ENCODE peak calls at places on chromosomes 11 and 22, in nine cellular contexts. G is right lobe of liver; M is right cardiac atrium; U is psoas muscle; O is left lung; K is body of pancreas; L is pancreas; F is CD8-positive, alpha-beta T cell; Y is HCT116. T is an unnamed sample. For H3K27me3, the result is how much of the 10 kb centered on the place peaks cover.

GRCh38 chr11:95605271-95605940 is 184.2 kb downstream of the FAM76B start:
- ATAC-seq in G (no peak), M (no peak), U (no peak), O (peak), K (no peak), L (no peak), F (no peak), Y (no peak), T (no peak)

GRCh38 chr11:111631666-111632039 is 29.4 kb downstream of the SIK2 start:
- ATAC-seq in G (no peak), M (no peak), U (peak), O (no peak), K (no peak), L (no peak), F (no peak), Y (peak), T (no peak)

GRCh38 chr11:122998727-122999370 is 17.2 kb upstream of the BSX start:
- ATAC-seq in G (no peak), M (no peak), U (no peak), O (no peak), K (no peak), L (no peak), F (no peak), Y (no peak), T (no peak)

GRCh38 chr11:12122083-12122482 is 11.7 kb downstream of the MICAL2 start:
- ATAC-seq in G (peak), M (no peak), U (peak), O (peak), K (peak), L (peak), F (no peak), Y (peak), T (no peak)

GRCh38 chr11:34633990-34634725 is 13.3 kb downstream of the EHF start:
- ATAC-seq in G (peak), M (no peak), U (no peak), O (peak), K (peak), L (peak), F (no peak), Y (peak), T (no peak)

GRCh38 chr22:46991666-46992065 is 229.2 kb downstream of the TBC1D22A start:
- ATAC-seq in G (no peak), M (no peak), U (no peak), O (no peak), K (no peak), L (no peak), F (no peak), Y (no peak), T (no peak)

GRCh38 chr11:118258410-118258809 is 5.7 kb downstream of the MPZL2 start:
- ATAC-seq in G (no peak), M (no peak), U (no peak), O (no peak), K (no peak), L (no peak), F (no peak), Y (peak), T (no peak)

GRCh38 chr11:130829801-130830562 is 86.3 kb downstream of the SNX19 start:
- ATAC-seq in G (peak), M (peak), U (peak), O (peak), K (no peak), L (no peak), F (no peak), Y (no peak), T (peak)

GRCh38 chr11:58490827-58491226 is 17.1 kb downstream of the OR5B21 start:
- ATAC-seq in G (no peak), M (no peak), U (no peak), O (no peak), K (no peak), L (no peak), F (no peak), Y (no peak), T (no peak)

GRCh38 chr11:67665537-67666302 is 8.7 kb downstream of the ALDH3B2 start:
- ATAC-seq in G (peak), M (peak), U (no peak), O (peak), K (peak), L (peak), F (no peak), Y (peak), T (no peak)

GRCh38 chr11:114330373-114330772 is 34.2 kb downstream of the NNMT start:
- ATAC-seq in G (no peak), M (no peak), U (no peak), O (no peak), K (no peak), L (no peak), F (no peak), Y (no peak), T (no peak)

GRCh38 chr22:48254311-48254873 is 1491.9 kb downstream of the TBC1D22A start:
- ATAC-seq in G (no peak), M (no peak), U (no peak), O (peak), K (no peak), L (no peak), F (no peak), Y (no peak), T (no peak)

GRCh38 chr22:31321421-31321820 is 24.7 kb downstream of the PATZ1 start:
- ATAC-seq in G (no peak), M (no peak), U (no peak), O (peak), K (no peak), L (no peak), F (no peak), Y (no peak), T (no peak)

GRCh38 chr11:115503886-115504278 is 333 bp downstream of the CADM1 start:
- ATAC-seq in G (peak), M (peak), U (peak), O (peak), K (peak), L (peak), F (peak), Y (no peak), T (peak)

GRCh38 chr11:68934666-68935065 is 31.0 kb downstream of the IGHMBP2 start:
- ATAC-seq in G (no peak), M (no peak), U (no peak), O (no peak), K (no peak), L (no peak), F (no peak), Y (no peak), T (peak)

GRCh38 chr22:25626146-25626992 is 61.9 kb downstream of the GRK3 start:
- ATAC-seq in G (no peak), M (no peak), U (no peak), O (no peak), K (no peak), L (no peak), F (no peak), Y (no peak), T (no peak)

GRCh38 chr11:110172666-110173065 is 79.5 kb downstream of the ZC3H12C start:
- ATAC-seq in G (no peak), M (no peak), U (no peak), O (no peak), K (no peak), L (no peak), F (no peak), Y (no peak), T (no peak)

GRCh38 chr11:34180045-34180813 is 74.8 kb downstream of the NAT10 start:
- ATAC-seq in G (no peak), M (no peak), U (no peak), O (no peak), K (no peak), L (no peak), F (no peak), Y (no peak), T (no peak)

DNA sequence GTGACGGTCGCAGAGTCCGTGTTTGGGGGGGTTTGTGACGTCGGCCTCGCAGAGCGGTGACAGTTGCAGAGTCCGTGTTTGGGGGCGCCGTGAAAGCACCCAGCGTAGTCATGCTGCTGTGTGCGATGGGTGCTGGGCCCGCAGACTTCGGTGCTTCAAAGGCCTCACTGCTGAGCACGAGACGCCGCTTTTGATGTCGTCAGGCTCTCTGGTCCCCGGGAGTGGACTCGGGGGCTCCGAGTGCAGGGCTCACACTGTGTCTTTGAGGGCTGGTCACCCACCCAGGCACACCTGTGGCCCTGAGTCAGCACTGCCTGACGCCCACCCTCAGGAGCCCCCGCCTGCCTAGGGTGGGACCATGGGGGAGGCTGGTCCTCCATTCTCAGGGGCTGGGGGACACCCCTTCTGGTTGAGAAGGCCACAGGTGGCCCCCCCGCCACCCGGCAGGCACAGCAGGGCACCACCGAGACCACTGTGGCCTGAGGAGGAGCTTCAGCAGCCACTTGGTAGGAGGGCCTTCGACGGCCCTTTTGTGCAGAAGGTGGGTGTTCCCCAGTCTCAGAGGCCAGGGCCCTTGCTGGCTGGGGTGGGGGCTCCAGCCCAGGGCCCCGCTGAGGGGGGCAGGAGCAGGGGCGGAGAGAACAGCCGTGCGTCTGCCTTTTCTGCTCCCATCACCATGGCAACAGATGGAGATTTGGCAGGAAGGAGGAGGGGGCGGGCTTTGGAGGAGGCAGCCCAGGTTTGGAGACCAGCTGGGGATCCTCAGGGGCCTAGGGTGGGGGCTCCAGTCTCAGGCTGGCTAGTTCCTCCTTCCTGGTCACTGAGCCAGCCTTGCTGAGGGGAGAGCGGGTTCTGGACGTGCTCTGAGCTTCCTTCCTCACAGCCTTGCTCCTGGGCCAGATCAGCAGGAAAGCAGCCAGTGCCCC is 20.9 kb downstream of the BRSK2 start:
- ATAC-seq in G (no peak), M (no peak), U (no peak), O (no peak), K (peak), L (peak), F (no peak), Y (no peak), T (no peak)
- H3K27me3 ChIP-seq in G (under half), M (under half), U (under half), O (under half), K (under half), L (under half), F (under half), Y (under half), T (half or more)

GRCh38 chr11:132024587-132025295 is 654.3 kb downstream of the NTM start:
- ATAC-seq in G (no peak), M (peak), U (no peak), O (peak), K (no peak), L (no peak), F (no peak), Y (no peak), T (no peak)
- H3K27ac ChIP-seq in G (no peak), M (peak), U (no peak), O (no peak), K (no peak), L (no peak), F (no peak), Y (no peak), T (no peak)

GRCh38 chr11:83068573-83068972 is 3.1 kb downstream of the RAB30 start:
- ATAC-seq in G (no peak), M (no peak), U (no peak), O (no peak), K (no peak), L (no peak), F (no peak), Y (no peak), T (no peak)
- H3K4me3 ChIP-seq in G (no peak), M (no peak), U (peak), O (no peak), K (no peak), L (no peak), F (no peak), Y (no peak), T (no peak)

DNA sequence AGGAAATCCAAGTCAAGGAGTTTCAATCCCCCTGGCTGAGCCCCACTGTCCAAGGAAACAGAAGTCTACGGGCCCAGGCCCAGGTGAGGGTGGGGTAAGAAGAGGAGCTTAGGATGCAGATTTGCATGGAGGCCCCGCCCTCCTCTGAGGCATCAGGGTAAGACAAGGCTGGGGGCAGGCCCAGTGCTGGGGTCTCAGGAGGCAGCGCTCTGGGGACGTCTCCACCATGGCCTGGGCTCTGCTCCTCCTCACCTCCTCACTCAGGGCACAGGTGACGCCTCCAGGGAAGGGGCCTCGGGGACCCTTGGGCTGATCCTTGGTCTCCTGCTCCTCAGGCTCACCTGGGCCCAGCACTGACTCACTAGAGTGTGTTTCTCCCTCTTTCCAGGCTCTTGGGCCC is 31.3 kb upstream of the IGLL5 start:
- ATAC-seq in G (no peak), M (no peak), U (no peak), O (no peak), K (no peak), L (no peak), F (no peak), Y (no peak), T (no peak)
- H3K27me3 ChIP-seq in G (under half), M (under half), U (under half), O (half or more), K (under half), L (under half), F (under half), Y (under half), T (half or more)

DNA sequence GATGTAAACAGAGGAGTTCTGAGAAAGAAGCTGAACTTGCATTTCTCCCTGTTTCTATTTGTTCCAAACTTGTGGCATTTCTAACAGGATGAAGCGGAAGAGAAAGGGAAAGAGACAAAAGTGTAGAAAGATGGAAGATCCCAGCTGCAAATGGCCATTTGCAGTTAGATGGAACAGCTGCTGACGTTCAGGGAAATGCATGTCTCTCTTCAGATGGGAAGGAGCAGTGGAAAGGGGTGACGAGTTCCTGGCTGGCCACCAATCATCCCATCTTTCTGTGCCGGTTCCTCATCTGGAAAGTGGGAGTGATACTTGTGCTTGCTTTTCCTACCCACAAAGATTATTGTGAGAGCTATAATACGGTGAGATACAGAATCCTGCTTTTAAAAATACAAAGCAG is 1.3 kb upstream of the TIMP3 start:
- ATAC-seq in G (no peak), M (no peak), U (no peak), O (no peak), K (no peak), L (no peak), F (no peak), Y (no peak), T (no peak)
- H3K27ac ChIP-seq in G (no peak), M (peak), U (no peak), O (peak), K (no peak), L (no peak), F (no peak), Y (no peak), T (peak)

GRCh38 chr22:40451230-40451629 is 80.8 kb downstream of the SGSM3 start:
- ATAC-seq in G (no peak), M (no peak), U (no peak), O (no peak), K (no peak), L (no peak), F (peak), Y (no peak), T (no peak)

GRCh38 chr22:40449676-40450035 is 79.3 kb downstream of the SGSM3 start:
- ATAC-seq in G (no peak), M (peak), U (peak), O (no peak), K (no peak), L (no peak), F (no peak), Y (no peak), T (no peak)

GRCh38 chr22:40453676-40454075 is 83.3 kb downstream of the SGSM3 start:
- ATAC-seq in G (no peak), M (no peak), U (no peak), O (no peak), K (no peak), L (no peak), F (no peak), Y (no peak), T (no peak)

GRCh38 chr22:40450651-40451050 is 80.3 kb downstream of the SGSM3 start:
- ATAC-seq in G (no peak), M (peak), U (no peak), O (no peak), K (no peak), L (no peak), F (no peak), Y (no peak), T (peak)

DNA sequence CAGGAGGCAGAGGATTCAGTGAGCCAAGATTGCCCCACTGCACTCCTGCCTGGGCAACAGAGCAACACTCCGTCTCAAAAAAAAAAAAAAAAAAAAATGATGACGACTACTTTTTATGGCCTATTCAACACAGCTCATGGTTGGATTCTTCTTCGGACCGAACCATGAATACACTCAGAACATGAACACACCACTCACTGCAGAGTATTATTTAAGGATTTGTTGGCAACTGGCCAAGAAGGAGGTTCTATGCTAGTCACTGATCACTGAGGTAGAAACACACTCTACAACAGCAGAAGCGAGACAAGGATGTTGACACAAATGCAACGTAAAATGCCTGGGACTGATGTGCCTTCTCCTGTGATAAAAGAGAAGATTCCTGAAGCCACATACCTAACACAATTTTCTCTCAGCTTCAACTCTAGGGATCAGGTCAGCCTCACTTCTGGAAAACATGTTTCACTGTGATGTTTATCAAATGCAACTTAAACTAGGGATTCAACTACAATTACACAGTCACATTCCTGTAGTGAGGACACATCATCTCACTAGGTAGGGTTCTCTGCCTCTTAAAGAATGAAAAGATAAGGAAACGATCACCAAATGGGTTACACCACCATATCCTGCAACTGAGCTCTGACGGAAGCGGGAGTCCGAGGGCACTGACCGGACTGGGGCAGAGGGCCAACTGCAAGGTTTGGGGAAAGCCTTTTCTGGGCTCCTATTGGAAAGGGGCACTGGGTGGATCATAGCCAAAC is 82.5 kb downstream of the SGSM3 start:
- ATAC-seq in G (peak), M (peak), U (peak), O (no peak), K (no peak), L (no peak), F (no peak), Y (no peak), T (no peak)
- H3K4me3 ChIP-seq in G (no peak), M (no peak), U (no peak), O (no peak), K (no peak), L (no peak), F (no peak), Y (no peak), T (no peak)

DNA sequence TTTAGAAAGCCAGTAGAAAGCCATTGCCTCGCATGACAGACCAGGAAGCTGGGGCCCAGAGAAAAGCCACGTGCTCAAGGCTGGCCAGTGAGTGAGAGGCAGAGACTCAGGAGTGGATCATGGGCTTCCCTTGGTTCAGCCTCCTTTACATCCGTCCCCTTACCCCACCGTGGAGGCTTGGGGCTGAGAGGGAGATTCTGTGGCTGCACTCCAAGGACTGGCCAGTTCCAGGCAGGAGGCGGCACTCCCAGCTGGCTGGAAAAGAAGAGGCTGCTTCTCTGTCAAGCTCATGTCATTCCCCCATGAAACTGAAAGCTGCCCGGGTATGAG is 6.6 kb upstream of the ASCL2 start:
- ATAC-seq in G (no peak), M (no peak), U (no peak), O (no peak), K (no peak), L (no peak), F (no peak), Y (no peak), T (no peak)
- H3K27me3 ChIP-seq in G (under half), M (under half), U (under half), O (under half), K (under half), L (under half), F (under half), Y (under half), T (under half)

GRCh38 chr11:64413417-64413816 is 54.5 kb downstream of the RPS6KA4 start:
- ATAC-seq in G (no peak), M (no peak), U (no peak), O (no peak), K (no peak), L (no peak), F (no peak), Y (no peak), T (no peak)

GRCh38 chr11:64415286-64415685 is 56.3 kb downstream of the RPS6KA4 start:
- ATAC-seq in G (no peak), M (no peak), U (no peak), O (no peak), K (no peak), L (no peak), F (no peak), Y (no peak), T (no peak)

GRCh38 chr11:64419257-64419790 is 60.4 kb downstream of the RPS6KA4 start:
- ATAC-seq in G (no peak), M (no peak), U (no peak), O (no peak), K (no peak), L (no peak), F (no peak), Y (no peak), T (no peak)

GRCh38 chr11:64419818-64420485 is 61.0 kb downstream of the RPS6KA4 start:
- ATAC-seq in G (no peak), M (no peak), U (no peak), O (no peak), K (no peak), L (no peak), F (no peak), Y (no peak), T (no peak)

DNA sequence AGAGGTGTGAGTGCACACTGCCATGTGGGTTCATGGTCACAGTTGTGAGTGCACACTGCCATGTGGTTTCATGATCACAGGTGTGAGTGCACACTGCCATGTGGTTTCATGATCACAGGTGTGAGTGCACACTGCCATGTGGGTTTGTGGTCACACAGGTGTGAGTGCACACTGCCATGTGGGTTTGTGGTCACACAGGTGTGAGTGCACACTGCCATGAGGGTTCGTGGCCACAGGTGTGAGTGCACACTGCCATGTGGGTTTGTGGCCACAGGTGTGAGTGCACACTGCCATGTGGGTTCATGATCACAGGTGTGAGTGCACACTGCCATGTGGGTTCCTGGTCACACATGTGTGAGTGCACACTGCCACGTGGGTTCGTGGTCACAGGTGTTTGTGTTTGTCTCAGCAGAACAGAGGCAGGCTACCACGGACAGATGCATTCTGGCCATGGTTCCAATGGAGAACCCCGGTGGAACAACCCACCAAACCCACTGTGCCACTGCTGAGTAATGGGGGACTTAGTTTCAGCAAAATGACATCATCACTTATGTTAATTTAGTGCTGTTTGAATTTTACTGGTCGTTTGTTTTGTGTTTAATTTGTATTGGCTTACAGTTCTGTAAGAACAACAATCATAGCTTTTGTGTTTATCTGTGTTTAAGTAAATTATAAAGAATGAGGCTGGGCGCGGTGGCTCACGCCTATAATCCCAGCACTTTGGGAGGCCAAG is 57.2 kb downstream of the RPS6KA4 start:
- ATAC-seq in G (no peak), M (no peak), U (no peak), O (no peak), K (no peak), L (no peak), F (no peak), Y (no peak), T (no peak)
- H3K27ac ChIP-seq in G (no peak), M (no peak), U (no peak), O (no peak), K (no peak), L (no peak), F (no peak), Y (no peak), T (no peak)

T was measured in gastroesophageal sphincter.